ENCODE peak calls at places on chromosomes 4 and X, in ten cellular contexts. One of them, this sample, is unnamed.
A peak's percentile ranks its signal among the peaks of the same experiment; 100 is the strongest.

GRCh38 chr4:106541253-106541652 is 172.7 kb upstream of the GIMD1 start:
- DNase-seq in germinal center: no peak
- DNase-seq in upper lobe of right lung: no peak
- DNase-seq in activated naive CD8-positive, alpha-beta T cell treated with anti-CD3 and anti-CD28 coated beads, Interleukin-2, amount 50 U/mL, for 16 hours: no peak
- DNase-seq in NB4: no peak
- DNase-seq in uterus: no peak
- DNase-seq in mesendoderm: no peak
- DNase-seq in right lobe of liver: no peak
- DNase-seq in SK-N-MC: no peak
- DNase-seq in NCI-H2171 treated with DMSO at 0.1 percent for 48 hours: no peak
- DNase-seq in this sample: peak; percentile 56

GRCh38 chr4:2942532-2943363 is 20.5 kb downstream of the NOP14 start:
- DNase-seq in mesendoderm: no peak
- DNase-seq in right lobe of liver: peak; percentile 19
- DNase-seq in NB4: no peak
- DNase-seq in activated naive CD8-positive, alpha-beta T cell treated with anti-CD3 and anti-CD28 coated beads, Interleukin-2, amount 50 U/mL, for 16 hours: no peak
- DNase-seq in SK-N-MC: no peak
- DNase-seq in NCI-H2171 treated with DMSO at 0.1 percent for 48 hours: no peak
- DNase-seq in uterus: no peak
- DNase-seq in germinal center: no peak
- DNase-seq in upper lobe of right lung: peak; percentile 81
- DNase-seq in this sample: no peak

GRCh38 chrX:7069556-7069955 is 78.0 kb upstream of the STS start:
- DNase-seq in NB4: no peak
- DNase-seq in upper lobe of right lung: no peak
- DNase-seq in right lobe of liver: no peak
- DNase-seq in mesendoderm: peak; percentile 54
- DNase-seq in uterus: no peak
- DNase-seq in germinal center: no peak
- DNase-seq in NCI-H2171 treated with DMSO at 0.1 percent for 48 hours: no peak
- DNase-seq in activated naive CD8-positive, alpha-beta T cell treated with anti-CD3 and anti-CD28 coated beads, Interleukin-2, amount 50 U/mL, for 16 hours: no peak
- DNase-seq in SK-N-MC: no peak
- DNase-seq in this sample: no peak

GRCh38 chr4:1318488-1319213 is 28.4 kb upstream of the UVSSA start:
- DNase-seq in mesendoderm: no peak
- DNase-seq in uterus: no peak
- DNase-seq in SK-N-MC: no peak
- DNase-seq in activated naive CD8-positive, alpha-beta T cell treated with anti-CD3 and anti-CD28 coated beads, Interleukin-2, amount 50 U/mL, for 16 hours: no peak
- DNase-seq in NB4: no peak
- DNase-seq in NCI-H2171 treated with DMSO at 0.1 percent for 48 hours: no peak
- DNase-seq in right lobe of liver: peak; percentile 12
- DNase-seq in germinal center: no peak
- DNase-seq in upper lobe of right lung: peak; percentile 51
- DNase-seq in this sample: no peak

GRCh38 chr4:1345905-1346780 is 865 bp upstream of the UVSSA start:
- DNase-seq in germinal center: peak; percentile 53
- DNase-seq in uterus: peak; percentile 59
- DNase-seq in upper lobe of right lung: peak; percentile 78
- DNase-seq in NB4: peak; percentile 93
- DNase-seq in SK-N-MC: no peak
- DNase-seq in NCI-H2171 treated with DMSO at 0.1 percent for 48 hours: peak; percentile 11
- DNase-seq in right lobe of liver: peak; percentile 55
- DNase-seq in activated naive CD8-positive, alpha-beta T cell treated with anti-CD3 and anti-CD28 coated beads, Interleukin-2, amount 50 U/mL, for 16 hours: no peak
- DNase-seq in mesendoderm: peak; percentile 86
- DNase-seq in this sample: peak; percentile 35

GRCh38 chr4:56320293-56320692 is 67.0 kb downstream of the AASDH start:
- DNase-seq in NCI-H2171 treated with DMSO at 0.1 percent for 48 hours: no peak
- DNase-seq in activated naive CD8-positive, alpha-beta T cell treated with anti-CD3 and anti-CD28 coated beads, Interleukin-2, amount 50 U/mL, for 16 hours: no peak
- DNase-seq in upper lobe of right lung: no peak
- DNase-seq in germinal center: no peak
- DNase-seq in uterus: no peak
- DNase-seq in mesendoderm: no peak
- DNase-seq in NB4: no peak
- DNase-seq in SK-N-MC: no peak
- DNase-seq in right lobe of liver: no peak
- DNase-seq in this sample: peak; percentile 51

GRCh38 chrX:71532078-71532752 is 689 bp upstream of the OGT start:
- DNase-seq in NCI-H2171 treated with DMSO at 0.1 percent for 48 hours: peak; percentile 37
- DNase-seq in activated naive CD8-positive, alpha-beta T cell treated with anti-CD3 and anti-CD28 coated beads, Interleukin-2, amount 50 U/mL, for 16 hours: peak; percentile 23
- DNase-seq in upper lobe of right lung: no peak
- DNase-seq in right lobe of liver: no peak
- DNase-seq in mesendoderm: no peak
- DNase-seq in uterus: peak; percentile 15
- DNase-seq in SK-N-MC: no peak
- DNase-seq in germinal center: peak; percentile 10
- DNase-seq in NB4: peak; percentile 79
- DNase-seq in this sample: peak; percentile 22

GRCh38 chr4:25258980-25259578 is 25.2 kb downstream of the PI4K2B start:
- DNase-seq in activated naive CD8-positive, alpha-beta T cell treated with anti-CD3 and anti-CD28 coated beads, Interleukin-2, amount 50 U/mL, for 16 hours: no peak
- DNase-seq in NCI-H2171 treated with DMSO at 0.1 percent for 48 hours: no peak
- DNase-seq in uterus: no peak
- DNase-seq in SK-N-MC: no peak
- DNase-seq in germinal center: no peak
- DNase-seq in mesendoderm: peak; percentile 37
- DNase-seq in NB4: no peak
- DNase-seq in upper lobe of right lung: no peak
- DNase-seq in right lobe of liver: no peak
- DNase-seq in this sample: peak; percentile 7

GRCh38 chr4:54102747-54103146 is 2.8 kb downstream of the GSX2 start:
- DNase-seq in NB4: no peak
- DNase-seq in germinal center: no peak
- DNase-seq in right lobe of liver: no peak
- DNase-seq in activated naive CD8-positive, alpha-beta T cell treated with anti-CD3 and anti-CD28 coated beads, Interleukin-2, amount 50 U/mL, for 16 hours: no peak
- DNase-seq in SK-N-MC: no peak
- DNase-seq in NCI-H2171 treated with DMSO at 0.1 percent for 48 hours: no peak
- DNase-seq in uterus: no peak
- DNase-seq in upper lobe of right lung: no peak
- DNase-seq in mesendoderm: peak; percentile 1
- DNase-seq in this sample: no peak

GRCh38 chrX:129115104-129115503 is 408.2 kb downstream of the SMARCA1 start:
- DNase-seq in NB4: peak; percentile 56
- DNase-seq in mesendoderm: peak; percentile 76
- DNase-seq in germinal center: peak; percentile 2
- DNase-seq in upper lobe of right lung: no peak
- DNase-seq in activated naive CD8-positive, alpha-beta T cell treated with anti-CD3 and anti-CD28 coated beads, Interleukin-2, amount 50 U/mL, for 16 hours: no peak
- DNase-seq in uterus: no peak
- DNase-seq in SK-N-MC: no peak
- DNase-seq in right lobe of liver: no peak
- DNase-seq in NCI-H2171 treated with DMSO at 0.1 percent for 48 hours: peak; percentile 47
- DNase-seq in this sample: no peak

GRCh38 chrX:25029288-25029687 is 13.5 kb upstream of the ARX start:
- DNase-seq in NB4: no peak
- DNase-seq in NCI-H2171 treated with DMSO at 0.1 percent for 48 hours: no peak
- DNase-seq in uterus: no peak
- DNase-seq in activated naive CD8-positive, alpha-beta T cell treated with anti-CD3 and anti-CD28 coated beads, Interleukin-2, amount 50 U/mL, for 16 hours: no peak
- DNase-seq in right lobe of liver: no peak
- DNase-seq in upper lobe of right lung: no peak
- DNase-seq in mesendoderm: no peak
- DNase-seq in germinal center: no peak
- DNase-seq in SK-N-MC: no peak
- DNase-seq in this sample: no peak

GRCh38 chrX:21943460-21944135 is 3.1 kb downstream of the SMS start:
- DNase-seq in SK-N-MC: no peak
- DNase-seq in NCI-H2171 treated with DMSO at 0.1 percent for 48 hours: no peak
- DNase-seq in germinal center: no peak
- DNase-seq in right lobe of liver: no peak
- DNase-seq in uterus: no peak
- DNase-seq in NB4: peak; percentile 36
- DNase-seq in activated naive CD8-positive, alpha-beta T cell treated with anti-CD3 and anti-CD28 coated beads, Interleukin-2, amount 50 U/mL, for 16 hours: no peak
- DNase-seq in upper lobe of right lung: no peak
- DNase-seq in mesendoderm: no peak
- DNase-seq in this sample: peak; percentile 91

GRCh38 chrX:136540226-136540625 is 8.2 kb downstream of the VGLL1 start:
- DNase-seq in upper lobe of right lung: no peak
- DNase-seq in uterus: no peak
- DNase-seq in NB4: no peak
- DNase-seq in NCI-H2171 treated with DMSO at 0.1 percent for 48 hours: no peak
- DNase-seq in right lobe of liver: no peak
- DNase-seq in activated naive CD8-positive, alpha-beta T cell treated with anti-CD3 and anti-CD28 coated beads, Interleukin-2, amount 50 U/mL, for 16 hours: no peak
- DNase-seq in mesendoderm: no peak
- DNase-seq in germinal center: no peak
- DNase-seq in SK-N-MC: no peak
- DNase-seq in this sample: no peak

GRCh38 chr4:3690576-3691152 is 75.5 kb upstream of the ADRA2C start:
- DNase-seq in upper lobe of right lung: peak; percentile 54
- DNase-seq in right lobe of liver: no peak
- DNase-seq in germinal center: no peak
- DNase-seq in NB4: no peak
- DNase-seq in NCI-H2171 treated with DMSO at 0.1 percent for 48 hours: no peak
- DNase-seq in activated naive CD8-positive, alpha-beta T cell treated with anti-CD3 and anti-CD28 coated beads, Interleukin-2, amount 50 U/mL, for 16 hours: no peak
- DNase-seq in mesendoderm: no peak
- DNase-seq in uterus: no peak
- DNase-seq in SK-N-MC: no peak
- DNase-seq in this sample: no peak

GRCh38 chrX:52270453-52271116 is 85.9 kb downstream of the MAGED4 start:
- DNase-seq in NCI-H2171 treated with DMSO at 0.1 percent for 48 hours: no peak
- DNase-seq in mesendoderm: no peak
- DNase-seq in NB4: no peak
- DNase-seq in uterus: no peak
- DNase-seq in SK-N-MC: no peak
- DNase-seq in activated naive CD8-positive, alpha-beta T cell treated with anti-CD3 and anti-CD28 coated beads, Interleukin-2, amount 50 U/mL, for 16 hours: no peak
- DNase-seq in right lobe of liver: no peak
- DNase-seq in germinal center: no peak
- DNase-seq in upper lobe of right lung: no peak
- DNase-seq in this sample: no peak

GRCh38 chr4:8295471-8295870 is 25.9 kb downstream of the HTRA3 start:
- DNase-seq in uterus: peak; percentile 8
- DNase-seq in upper lobe of right lung: peak; percentile 46
- DNase-seq in germinal center: no peak
- DNase-seq in activated naive CD8-positive, alpha-beta T cell treated with anti-CD3 and anti-CD28 coated beads, Interleukin-2, amount 50 U/mL, for 16 hours: no peak
- DNase-seq in NCI-H2171 treated with DMSO at 0.1 percent for 48 hours: no peak
- DNase-seq in SK-N-MC: no peak
- DNase-seq in NB4: no peak
- DNase-seq in right lobe of liver: peak; percentile 5
- DNase-seq in mesendoderm: no peak
- DNase-seq in this sample: no peak

GRCh38 chrX:19272452-19272851 is 71.3 kb upstream of the PDHA1 start:
- DNase-seq in mesendoderm: no peak
- DNase-seq in NCI-H2171 treated with DMSO at 0.1 percent for 48 hours: no peak
- DNase-seq in activated naive CD8-positive, alpha-beta T cell treated with anti-CD3 and anti-CD28 coated beads, Interleukin-2, amount 50 U/mL, for 16 hours: no peak
- DNase-seq in right lobe of liver: no peak
- DNase-seq in upper lobe of right lung: no peak
- DNase-seq in uterus: no peak
- DNase-seq in NB4: no peak
- DNase-seq in germinal center: no peak
- DNase-seq in SK-N-MC: no peak
- DNase-seq in this sample: peak; percentile 6

GRCh38 chr4:48699470-48699869 is 80.6 kb downstream of the FRYL start:
- DNase-seq in mesendoderm: peak; percentile 54
- DNase-seq in SK-N-MC: no peak
- DNase-seq in NCI-H2171 treated with DMSO at 0.1 percent for 48 hours: no peak
- DNase-seq in upper lobe of right lung: no peak
- DNase-seq in NB4: no peak
- DNase-seq in right lobe of liver: no peak
- DNase-seq in activated naive CD8-positive, alpha-beta T cell treated with anti-CD3 and anti-CD28 coated beads, Interleukin-2, amount 50 U/mL, for 16 hours: no peak
- DNase-seq in germinal center: no peak
- DNase-seq in uterus: no peak
- DNase-seq in this sample: peak; percentile 56

GRCh38 chrX:19682712-19683331 is 167.5 kb upstream of the MAP3K15 start:
- DNase-seq in right lobe of liver: peak; percentile 29
- DNase-seq in upper lobe of right lung: peak; percentile 61
- DNase-seq in uterus: peak; percentile 65
- DNase-seq in SK-N-MC: peak; percentile 70
- DNase-seq in activated naive CD8-positive, alpha-beta T cell treated with anti-CD3 and anti-CD28 coated beads, Interleukin-2, amount 50 U/mL, for 16 hours: peak; percentile 13
- DNase-seq in germinal center: no peak
- DNase-seq in mesendoderm: peak; percentile 85
- DNase-seq in NB4: peak; percentile 23
- DNase-seq in NCI-H2171 treated with DMSO at 0.1 percent for 48 hours: no peak
- DNase-seq in this sample: no peak

GRCh38 chr4:152628128-152628527 is 51.7 kb downstream of the TMEM154 start:
- DNase-seq in SK-N-MC: no peak
- DNase-seq in right lobe of liver: no peak
- DNase-seq in upper lobe of right lung: no peak
- DNase-seq in NCI-H2171 treated with DMSO at 0.1 percent for 48 hours: no peak
- DNase-seq in activated naive CD8-positive, alpha-beta T cell treated with anti-CD3 and anti-CD28 coated beads, Interleukin-2, amount 50 U/mL, for 16 hours: no peak
- DNase-seq in uterus: no peak
- DNase-seq in germinal center: no peak
- DNase-seq in NB4: no peak
- DNase-seq in mesendoderm: no peak
- DNase-seq in this sample: no peak